ENCODE peak calls at places on chromosomes 11 and 22, in ten cellular contexts. One of them, this sample, is unnamed.

GRCh38 chr11:111347002-111347722 is 31.9 kb downstream of the POU2AF1 start:
- DNase-seq in brain microvascular endothelial cell: no peak
- DNase-seq in GM23338: no peak
- DNase-seq in NCI-H1417: no peak
- DNase-seq in RCC 7860: no peak
- DNase-seq in renal cortical epithelial cell: no peak
- DNase-seq in NCI-H748 treated with DMSO at 0.1 percent for 48 hours: no peak
- DNase-seq in iPS-NIHi11: no peak
- DNase-seq in SK-N-SH: no peak
- DNase-seq in stimulated activated CD4-positive, alpha-beta T cell treated with anti-CD3 and anti-CD28 coated beads, TNF-alpha, amount 100 ng/mL, for 1 hour: no peak
- DNase-seq in this sample: no peak

GRCh38 chr11:118789501-118790356 is 1.2 kb downstream of the DDX6 start:
- DNase-seq in brain microvascular endothelial cell: peak
- DNase-seq in GM23338: peak
- DNase-seq in NCI-H1417: peak
- DNase-seq in RCC 7860: no peak
- DNase-seq in renal cortical epithelial cell: peak
- DNase-seq in NCI-H748 treated with DMSO at 0.1 percent for 48 hours: no peak
- DNase-seq in iPS-NIHi11: peak
- DNase-seq in SK-N-SH: no peak
- DNase-seq in stimulated activated CD4-positive, alpha-beta T cell treated with anti-CD3 and anti-CD28 coated beads, TNF-alpha, amount 100 ng/mL, for 1 hour: no peak
- DNase-seq in this sample: peak

GRCh38 chr11:121763526-121763925 is 310.8 kb upstream of the SORL1-AS1 start:
- DNase-seq in brain microvascular endothelial cell: no peak
- DNase-seq in GM23338: no peak
- DNase-seq in NCI-H1417: no peak
- DNase-seq in RCC 7860: no peak
- DNase-seq in renal cortical epithelial cell: no peak
- DNase-seq in NCI-H748 treated with DMSO at 0.1 percent for 48 hours: no peak
- DNase-seq in iPS-NIHi11: no peak
- DNase-seq in SK-N-SH: no peak
- DNase-seq in stimulated activated CD4-positive, alpha-beta T cell treated with anti-CD3 and anti-CD28 coated beads, TNF-alpha, amount 100 ng/mL, for 1 hour: no peak
- DNase-seq in this sample: no peak

GRCh38 chr11:2302844-2303626 is 1.2 kb downstream of the TSPAN32 start:
- DNase-seq in brain microvascular endothelial cell: no peak
- DNase-seq in GM23338: no peak
- DNase-seq in NCI-H1417: no peak
- DNase-seq in RCC 7860: no peak
- DNase-seq in renal cortical epithelial cell: no peak
- DNase-seq in NCI-H748 treated with DMSO at 0.1 percent for 48 hours: no peak
- DNase-seq in iPS-NIHi11: no peak
- DNase-seq in SK-N-SH: peak
- DNase-seq in stimulated activated CD4-positive, alpha-beta T cell treated with anti-CD3 and anti-CD28 coated beads, TNF-alpha, amount 100 ng/mL, for 1 hour: no peak
- DNase-seq in this sample: no peak

GRCh38 chr11:13777341-13777985 is 109.0 kb downstream of the FAR1 start:
- DNase-seq in brain microvascular endothelial cell: no peak
- DNase-seq in GM23338: peak
- DNase-seq in NCI-H1417: no peak
- DNase-seq in RCC 7860: no peak
- DNase-seq in renal cortical epithelial cell: no peak
- DNase-seq in NCI-H748 treated with DMSO at 0.1 percent for 48 hours: no peak
- DNase-seq in iPS-NIHi11: no peak
- DNase-seq in SK-N-SH: no peak
- DNase-seq in stimulated activated CD4-positive, alpha-beta T cell treated with anti-CD3 and anti-CD28 coated beads, TNF-alpha, amount 100 ng/mL, for 1 hour: no peak
- DNase-seq in this sample: no peak

GRCh38 chr22:48089601-48090331 is 1327.3 kb downstream of the TBC1D22A start:
- DNase-seq in brain microvascular endothelial cell: peak
- DNase-seq in GM23338: no peak
- DNase-seq in NCI-H1417: no peak
- DNase-seq in RCC 7860: no peak
- DNase-seq in renal cortical epithelial cell: no peak
- DNase-seq in NCI-H748 treated with DMSO at 0.1 percent for 48 hours: no peak
- DNase-seq in iPS-NIHi11: no peak
- DNase-seq in SK-N-SH: no peak
- DNase-seq in stimulated activated CD4-positive, alpha-beta T cell treated with anti-CD3 and anti-CD28 coated beads, TNF-alpha, amount 100 ng/mL, for 1 hour: no peak
- DNase-seq in this sample: no peak

GRCh38 chr11:124536520-124536919 is 6.9 kb downstream of the OR8B12 start:
- DNase-seq in brain microvascular endothelial cell: peak
- DNase-seq in GM23338: peak
- DNase-seq in NCI-H1417: no peak
- DNase-seq in RCC 7860: no peak
- DNase-seq in renal cortical epithelial cell: no peak
- DNase-seq in NCI-H748 treated with DMSO at 0.1 percent for 48 hours: no peak
- DNase-seq in iPS-NIHi11: peak
- DNase-seq in SK-N-SH: no peak
- DNase-seq in stimulated activated CD4-positive, alpha-beta T cell treated with anti-CD3 and anti-CD28 coated beads, TNF-alpha, amount 100 ng/mL, for 1 hour: no peak
- DNase-seq in this sample: peak

GRCh38 chr22:43004362-43005035 is 10.4 kb downstream of the PACSIN2 start:
- DNase-seq in brain microvascular endothelial cell: no peak
- DNase-seq in GM23338: no peak
- DNase-seq in NCI-H1417: no peak
- DNase-seq in RCC 7860: peak
- DNase-seq in renal cortical epithelial cell: peak
- DNase-seq in NCI-H748 treated with DMSO at 0.1 percent for 48 hours: no peak
- DNase-seq in iPS-NIHi11: no peak
- DNase-seq in SK-N-SH: no peak
- DNase-seq in stimulated activated CD4-positive, alpha-beta T cell treated with anti-CD3 and anti-CD28 coated beads, TNF-alpha, amount 100 ng/mL, for 1 hour: no peak
- DNase-seq in this sample: no peak

GRCh38 chr22:29341849-29342127 is 26.3 kb upstream of the RASL10A start:
- DNase-seq in brain microvascular endothelial cell: no peak
- DNase-seq in GM23338: no peak
- DNase-seq in NCI-H1417: no peak
- DNase-seq in RCC 7860: no peak
- DNase-seq in renal cortical epithelial cell: no peak
- DNase-seq in NCI-H748 treated with DMSO at 0.1 percent for 48 hours: no peak
- DNase-seq in iPS-NIHi11: no peak
- DNase-seq in SK-N-SH: no peak
- DNase-seq in stimulated activated CD4-positive, alpha-beta T cell treated with anti-CD3 and anti-CD28 coated beads, TNF-alpha, amount 100 ng/mL, for 1 hour: no peak
- DNase-seq in this sample: no peak

GRCh38 chr11:94129505-94130335 is 1.1 kb downstream of the PANX1 start:
- DNase-seq in brain microvascular endothelial cell: no peak
- DNase-seq in GM23338: no peak
- DNase-seq in NCI-H1417: no peak
- DNase-seq in RCC 7860: no peak
- DNase-seq in renal cortical epithelial cell: no peak
- DNase-seq in NCI-H748 treated with DMSO at 0.1 percent for 48 hours: peak
- DNase-seq in iPS-NIHi11: no peak
- DNase-seq in SK-N-SH: no peak
- DNase-seq in stimulated activated CD4-positive, alpha-beta T cell treated with anti-CD3 and anti-CD28 coated beads, TNF-alpha, amount 100 ng/mL, for 1 hour: no peak
- DNase-seq in this sample: peak

GRCh38 chr22:46546466-46547178 is 9.2 kb upstream of the CELSR1 start:
- DNase-seq in brain microvascular endothelial cell: peak
- DNase-seq in GM23338: no peak
- DNase-seq in NCI-H1417: no peak
- DNase-seq in RCC 7860: peak
- DNase-seq in renal cortical epithelial cell: peak
- DNase-seq in NCI-H748 treated with DMSO at 0.1 percent for 48 hours: no peak
- DNase-seq in iPS-NIHi11: no peak
- DNase-seq in SK-N-SH: no peak
- DNase-seq in stimulated activated CD4-positive, alpha-beta T cell treated with anti-CD3 and anti-CD28 coated beads, TNF-alpha, amount 100 ng/mL, for 1 hour: no peak
- DNase-seq in this sample: no peak

GRCh38 chr11:46977940-46978595 is 41.5 kb downstream of the CSTPP1 start:
- DNase-seq in brain microvascular endothelial cell: peak
- DNase-seq in GM23338: no peak
- DNase-seq in NCI-H1417: no peak
- DNase-seq in RCC 7860: no peak
- DNase-seq in renal cortical epithelial cell: no peak
- DNase-seq in NCI-H748 treated with DMSO at 0.1 percent for 48 hours: peak
- DNase-seq in iPS-NIHi11: no peak
- DNase-seq in SK-N-SH: no peak
- DNase-seq in stimulated activated CD4-positive, alpha-beta T cell treated with anti-CD3 and anti-CD28 coated beads, TNF-alpha, amount 100 ng/mL, for 1 hour: no peak
- DNase-seq in this sample: peak

GRCh38 chr11:76806608-76807205 is 23.6 kb downstream of the TSKU start:
- DNase-seq in brain microvascular endothelial cell: no peak
- DNase-seq in GM23338: no peak
- DNase-seq in NCI-H1417: no peak
- DNase-seq in RCC 7860: no peak
- DNase-seq in renal cortical epithelial cell: no peak
- DNase-seq in NCI-H748 treated with DMSO at 0.1 percent for 48 hours: no peak
- DNase-seq in iPS-NIHi11: no peak
- DNase-seq in SK-N-SH: no peak
- DNase-seq in stimulated activated CD4-positive, alpha-beta T cell treated with anti-CD3 and anti-CD28 coated beads, TNF-alpha, amount 100 ng/mL, for 1 hour: no peak
- DNase-seq in this sample: no peak

GRCh38 chr22:17706451-17706900 is 67.8 kb downstream of the BID start:
- DNase-seq in brain microvascular endothelial cell: peak
- DNase-seq in GM23338: peak
- DNase-seq in NCI-H1417: no peak
- DNase-seq in RCC 7860: peak
- DNase-seq in renal cortical epithelial cell: peak
- DNase-seq in NCI-H748 treated with DMSO at 0.1 percent for 48 hours: no peak
- DNase-seq in iPS-NIHi11: peak
- DNase-seq in SK-N-SH: peak
- DNase-seq in stimulated activated CD4-positive, alpha-beta T cell treated with anti-CD3 and anti-CD28 coated beads, TNF-alpha, amount 100 ng/mL, for 1 hour: no peak
- DNase-seq in this sample: peak

GRCh38 chr22:24330636-24331035 is 60.0 kb downstream of the SPECC1L start:
- DNase-seq in brain microvascular endothelial cell: peak
- DNase-seq in GM23338: no peak
- DNase-seq in NCI-H1417: no peak
- DNase-seq in RCC 7860: no peak
- DNase-seq in renal cortical epithelial cell: no peak
- DNase-seq in NCI-H748 treated with DMSO at 0.1 percent for 48 hours: no peak
- DNase-seq in iPS-NIHi11: no peak
- DNase-seq in SK-N-SH: no peak
- DNase-seq in stimulated activated CD4-positive, alpha-beta T cell treated with anti-CD3 and anti-CD28 coated beads, TNF-alpha, amount 100 ng/mL, for 1 hour: no peak
- DNase-seq in this sample: no peak

GRCh38 chr22:41229215-41229614 is 11.5 kb downstream of the CHADL start:
- DNase-seq in brain microvascular endothelial cell: no peak
- DNase-seq in GM23338: no peak
- DNase-seq in NCI-H1417: no peak
- DNase-seq in RCC 7860: no peak
- DNase-seq in renal cortical epithelial cell: no peak
- DNase-seq in NCI-H748 treated with DMSO at 0.1 percent for 48 hours: no peak
- DNase-seq in iPS-NIHi11: no peak
- DNase-seq in SK-N-SH: no peak
- DNase-seq in stimulated activated CD4-positive, alpha-beta T cell treated with anti-CD3 and anti-CD28 coated beads, TNF-alpha, amount 100 ng/mL, for 1 hour: no peak
- DNase-seq in this sample: no peak

GRCh38 chr11:78740175-78741161 is 165.8 kb upstream of the NARS2 start:
- DNase-seq in brain microvascular endothelial cell: no peak
- DNase-seq in GM23338: no peak
- DNase-seq in NCI-H1417: no peak
- DNase-seq in RCC 7860: no peak
- DNase-seq in renal cortical epithelial cell: no peak
- DNase-seq in NCI-H748 treated with DMSO at 0.1 percent for 48 hours: no peak
- DNase-seq in iPS-NIHi11: no peak
- DNase-seq in SK-N-SH: peak
- DNase-seq in stimulated activated CD4-positive, alpha-beta T cell treated with anti-CD3 and anti-CD28 coated beads, TNF-alpha, amount 100 ng/mL, for 1 hour: no peak
- DNase-seq in this sample: no peak

GRCh38 chr11:27020736-27021135 is 19.9 kb upstream of the BBOX1 start:
- DNase-seq in brain microvascular endothelial cell: no peak
- DNase-seq in GM23338: no peak
- DNase-seq in NCI-H1417: peak
- DNase-seq in RCC 7860: no peak
- DNase-seq in renal cortical epithelial cell: no peak
- DNase-seq in NCI-H748 treated with DMSO at 0.1 percent for 48 hours: no peak
- DNase-seq in iPS-NIHi11: no peak
- DNase-seq in SK-N-SH: no peak
- DNase-seq in stimulated activated CD4-positive, alpha-beta T cell treated with anti-CD3 and anti-CD28 coated beads, TNF-alpha, amount 100 ng/mL, for 1 hour: no peak
- DNase-seq in this sample: no peak

GRCh38 chr22:44837481-44837880 is 85.1 kb downstream of the ARHGAP8 start:
- DNase-seq in brain microvascular endothelial cell: no peak
- DNase-seq in GM23338: peak
- DNase-seq in NCI-H1417: no peak
- DNase-seq in RCC 7860: no peak
- DNase-seq in renal cortical epithelial cell: no peak
- DNase-seq in NCI-H748 treated with DMSO at 0.1 percent for 48 hours: no peak
- DNase-seq in iPS-NIHi11: no peak
- DNase-seq in SK-N-SH: peak
- DNase-seq in stimulated activated CD4-positive, alpha-beta T cell treated with anti-CD3 and anti-CD28 coated beads, TNF-alpha, amount 100 ng/mL, for 1 hour: no peak
- DNase-seq in this sample: no peak

GRCh38 chr22:17920145-17920605 is 104.2 kb downstream of the MICAL3 start:
- DNase-seq in brain microvascular endothelial cell: peak
- DNase-seq in GM23338: peak
- DNase-seq in NCI-H1417: peak
- DNase-seq in RCC 7860: peak
- DNase-seq in renal cortical epithelial cell: peak
- DNase-seq in NCI-H748 treated with DMSO at 0.1 percent for 48 hours: no peak
- DNase-seq in iPS-NIHi11: peak
- DNase-seq in SK-N-SH: peak
- DNase-seq in stimulated activated CD4-positive, alpha-beta T cell treated with anti-CD3 and anti-CD28 coated beads, TNF-alpha, amount 100 ng/mL, for 1 hour: no peak
- DNase-seq in this sample: peak

GRCh38 chr22:43293661-43294392 is 49.3 kb downstream of the SCUBE1 start:
- DNase-seq in brain microvascular endothelial cell: peak
- DNase-seq in GM23338: no peak
- DNase-seq in NCI-H1417: peak
- DNase-seq in RCC 7860: no peak
- DNase-seq in renal cortical epithelial cell: peak
- DNase-seq in NCI-H748 treated with DMSO at 0.1 percent for 48 hours: no peak
- DNase-seq in iPS-NIHi11: no peak
- DNase-seq in SK-N-SH: no peak
- DNase-seq in stimulated activated CD4-positive, alpha-beta T cell treated with anti-CD3 and anti-CD28 coated beads, TNF-alpha, amount 100 ng/mL, for 1 hour: no peak
- DNase-seq in this sample: peak

GRCh38 chr11:1225386-1226225 is 2.7 kb downstream of the MUC5B start:
- DNase-seq in brain microvascular endothelial cell: no peak
- DNase-seq in GM23338: peak
- DNase-seq in NCI-H1417: no peak
- DNase-seq in RCC 7860: no peak
- DNase-seq in renal cortical epithelial cell: no peak
- DNase-seq in NCI-H748 treated with DMSO at 0.1 percent for 48 hours: no peak
- DNase-seq in iPS-NIHi11: peak
- DNase-seq in SK-N-SH: peak
- DNase-seq in stimulated activated CD4-positive, alpha-beta T cell treated with anti-CD3 and anti-CD28 coated beads, TNF-alpha, amount 100 ng/mL, for 1 hour: no peak
- DNase-seq in this sample: no peak

GRCh38 chr11:17221968-17222367 is 14.2 kb upstream of the PIK3C2A start:
- DNase-seq in brain microvascular endothelial cell: peak
- DNase-seq in GM23338: no peak
- DNase-seq in NCI-H1417: no peak
- DNase-seq in RCC 7860: peak
- DNase-seq in renal cortical epithelial cell: peak
- DNase-seq in NCI-H748 treated with DMSO at 0.1 percent for 48 hours: no peak
- DNase-seq in iPS-NIHi11: no peak
- DNase-seq in SK-N-SH: no peak
- DNase-seq in stimulated activated CD4-positive, alpha-beta T cell treated with anti-CD3 and anti-CD28 coated beads, TNF-alpha, amount 100 ng/mL, for 1 hour: no peak
- DNase-seq in this sample: no peak

GRCh38 chr22:31089101-31090100 is 8.3 kb downstream of the SMTN start:
- DNase-seq in brain microvascular endothelial cell: no peak
- DNase-seq in GM23338: peak
- DNase-seq in NCI-H1417: peak
- DNase-seq in RCC 7860: no peak
- DNase-seq in renal cortical epithelial cell: no peak
- DNase-seq in NCI-H748 treated with DMSO at 0.1 percent for 48 hours: no peak
- DNase-seq in iPS-NIHi11: peak
- DNase-seq in SK-N-SH: peak
- DNase-seq in stimulated activated CD4-positive, alpha-beta T cell treated with anti-CD3 and anti-CD28 coated beads, TNF-alpha, amount 100 ng/mL, for 1 hour: no peak
- DNase-seq in this sample: no peak